ENCODE peak calls at places on chromosomes 11 and 22, in six cellular contexts. Z is SK-N-SH, V is GM23248, I is PC-9, Q is hepatocyte, W is MM.1S. H is an unnamed sample.

GRCh38 chr22:48506506-48507145 is 1321.0 kb downstream of the BRD1 start:
- DNase-seq in Z (no peak), V (no peak), I (no peak), Q (no peak), W (no peak), H (no peak)

GRCh38 chr22:50318698-50319411 is 8.0 kb downstream of the DENND6B start:
- DNase-seq in Z (peak; percentile 17), V (no peak), I (no peak), Q (peak; percentile 3), W (no peak), H (peak; percentile 93)

GRCh38 chr11:11605821-11606450 is 15.9 kb downstream of the GALNT18 start:
- DNase-seq in Z (no peak), V (no peak), I (no peak), Q (no peak), W (no peak), H (no peak)

GRCh38 chr11:119749006-119749565 is 20.1 kb upstream of the NECTIN1 start:
- DNase-seq in Z (no peak), V (no peak), I (no peak), Q (no peak), W (no peak), H (no peak)

GRCh38 chr22:25754527-25755202 is 12.7 kb downstream of the MYO18B start:
- DNase-seq in Z (no peak), V (peak; percentile 29), I (no peak), Q (no peak), W (no peak), H (no peak)

GRCh38 chr11:26048271-26048670 is 283.7 kb upstream of the ANO3 start:
- DNase-seq in Z (no peak), V (no peak), I (no peak), Q (no peak), W (no peak), H (no peak)

GRCh38 chr11:27926981-27927481 is 180.9 kb downstream of the KIF18A start:
- DNase-seq in Z (no peak), V (peak; percentile 90), I (peak; percentile 69), Q (no peak), W (no peak), H (no peak)

GRCh38 chr22:30205281-30206115 is 41.1 kb downstream of the LIF start:
- DNase-seq in Z (peak; percentile 48), V (peak; percentile 97), I (peak; percentile 91), Q (peak; percentile 72), W (no peak), H (no peak)

GRCh38 chr11:79845002-79845709 is 404.3 kb upstream of the TENM4 start:
- DNase-seq in Z (no peak), V (no peak), I (no peak), Q (no peak), W (no peak), H (no peak)

GRCh38 chr22:25564320-25564978 is at the start of gene GRK3:
- DNase-seq in Z (peak; percentile 95), V (peak; percentile 36), I (no peak), Q (peak; percentile 75), W (peak; percentile 64), H (peak; percentile 77)

GRCh38 chr11:607971-608659 is 7.6 kb downstream of the IRF7 start:
- DNase-seq in Z (no peak), V (no peak), I (no peak), Q (no peak), W (no peak), H (no peak)

GRCh38 chr11:603154-603553 is 12.6 kb downstream of the IRF7 start:
- DNase-seq in Z (no peak), V (no peak), I (no peak), Q (no peak), W (no peak), H (no peak)

GRCh38 chr11:607020-607780 is 8.6 kb downstream of the IRF7 start:
- DNase-seq in Z (no peak), V (no peak), I (no peak), Q (no peak), W (no peak), H (no peak)

GRCh38 chr11:606245-606644 is 9.5 kb downstream of the IRF7 start:
- DNase-seq in Z (peak; percentile 92), V (peak; percentile 68), I (no peak), Q (no peak), W (no peak), H (no peak)

GRCh38 chr11:605286-606129 is 10.2 kb downstream of the IRF7 start:
- DNase-seq in Z (no peak), V (no peak), I (no peak), Q (no peak), W (no peak), H (no peak)
- H3K27ac ChIP-seq in Z (peak overlapping the region; percentile 57), V (no peak overlapping the region), I (no peak overlapping the region), Q (no peak overlapping the region), W (no peak overlapping the region), H (no peak overlapping the region)

DNA sequence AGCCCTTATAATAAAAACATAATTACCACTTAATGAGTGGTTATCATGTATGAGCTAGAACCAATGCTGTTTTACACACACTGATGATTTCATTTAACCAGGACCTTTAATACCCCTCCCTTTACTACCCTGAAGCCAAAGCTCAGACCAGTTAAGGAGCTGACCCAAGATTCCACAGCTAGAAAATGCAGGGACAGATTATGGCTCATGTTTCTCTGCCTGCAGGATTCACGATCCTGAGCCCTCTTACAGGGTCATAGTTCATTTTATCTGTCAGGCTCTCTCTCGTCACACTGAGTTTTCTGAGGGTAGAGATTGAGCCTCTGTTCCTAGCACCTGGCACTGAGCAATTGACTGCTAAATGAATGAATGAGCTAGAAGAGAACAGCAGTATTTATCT is 27.4 kb downstream of the TUB start:
- DNase-seq in Z (no peak), V (no peak), I (no peak), Q (no peak), W (no peak), H (no peak)
- H3K9me2 ChIP-seq in Z (no peaks in the 10 kb centered on the region), V (no peaks in the 10 kb centered on the region), I (no peaks in the 10 kb centered on the region), Q (no peaks in the 10 kb centered on the region), W (no peaks in the 10 kb centered on the region), H (no peaks in the 10 kb centered on the region)

DNA sequence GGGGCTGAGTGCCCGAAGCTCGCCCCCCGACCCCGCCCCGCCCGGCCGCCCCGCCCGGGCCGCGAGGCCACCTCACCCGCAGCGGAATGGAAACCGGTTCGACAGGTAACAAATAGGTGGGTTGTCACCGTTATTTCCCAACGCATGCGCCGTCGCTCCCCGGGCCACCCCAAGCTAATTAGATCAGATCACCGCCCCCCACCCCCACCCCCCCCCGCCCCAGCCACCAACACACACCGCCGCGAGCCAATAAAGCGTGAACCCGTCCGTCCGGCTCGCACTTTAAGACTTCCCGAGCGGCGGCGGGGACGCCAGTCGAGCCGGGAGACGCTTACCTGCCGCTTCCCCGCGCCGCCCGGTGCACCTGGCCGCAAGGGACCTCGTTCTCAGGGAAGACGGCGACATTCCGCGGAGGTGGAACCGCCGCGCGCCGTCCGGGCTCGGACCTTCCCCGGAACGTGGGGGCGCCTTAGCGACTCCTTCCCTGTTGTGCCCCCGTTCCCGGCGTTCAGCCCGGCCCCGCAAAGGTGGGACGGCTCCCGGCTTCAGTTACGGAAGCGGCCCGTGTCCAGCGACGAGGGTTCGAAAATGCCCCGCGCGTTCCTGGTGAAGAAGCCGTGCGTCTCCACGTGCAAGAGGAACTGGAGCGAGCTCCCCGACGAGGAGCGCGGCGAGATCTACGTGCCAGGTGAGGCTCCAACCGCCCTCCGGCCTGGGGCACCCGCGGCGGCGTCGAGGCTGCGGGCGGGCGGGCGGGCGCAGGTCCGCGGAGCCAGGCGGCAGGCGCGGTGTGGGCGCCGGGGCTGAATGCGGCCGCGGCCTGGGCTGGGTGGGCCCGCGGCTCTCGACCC is at the start of gene OVOL1:
- DNase-seq in Z (peak; percentile 64), V (no peak), I (peak; percentile 87), Q (peak; percentile 90), W (no peak), H (no peak)
- H3K4me3 ChIP-seq in Z (no peak within 1 kb of the TSS), V (peak within 1 kb of the TSS; percentile 29), I (peak within 1 kb of the TSS; percentile 93), Q (peak within 1 kb of the TSS; percentile 79), W (no peak within 1 kb of the TSS), H (peak within 1 kb of the TSS; percentile 41)

DNA sequence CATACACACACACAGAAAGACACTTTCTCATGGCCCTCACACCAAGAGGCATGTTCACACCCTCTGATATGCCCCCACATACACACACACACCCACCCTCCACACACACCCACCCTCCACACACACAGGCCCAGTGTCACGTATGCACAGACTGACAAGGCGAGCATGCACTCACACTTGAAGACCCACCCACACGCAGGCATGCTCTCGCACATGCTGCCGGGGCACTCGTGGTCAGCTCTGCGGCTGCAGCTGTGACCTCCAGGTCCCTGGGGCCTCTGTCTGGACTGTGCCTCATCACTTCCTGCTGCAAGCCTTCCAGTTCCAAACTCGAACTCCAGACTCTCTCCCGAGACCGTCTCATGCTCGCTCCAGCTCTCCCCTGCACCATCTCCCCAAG is 9.6 kb downstream of the DCHS1 start:
- DNase-seq in Z (no peak), V (peak; percentile 86), I (no peak), Q (no peak), W (no peak), H (peak; percentile 18)
- H3K27ac ChIP-seq in Z (no peak overlapping the region), V (peak overlapping the region; percentile 39), I (no peak overlapping the region), Q (peak overlapping the region; percentile 98), W (no peak overlapping the region), H (peak overlapping the region; percentile 59)

GRCh38 chr11:4639931-4640330 is 2.7 kb downstream of the OR51D1 start:
- DNase-seq in Z (no peak), V (no peak), I (no peak), Q (no peak), W (no peak), H (no peak)
- H3K9me2 ChIP-seq in Z (no peaks in the 10 kb centered on the region), V (no peaks in the 10 kb centered on the region), I (no peaks in the 10 kb centered on the region), Q (no peaks in the 10 kb centered on the region), W (no peaks in the 10 kb centered on the region), H (no peaks in the 10 kb centered on the region)

GRCh38 chr11:86184728-86185127 is 59.8 kb upstream of the EED start:
- DNase-seq in Z (no peak), V (no peak), I (no peak), Q (no peak), W (no peak), H (no peak)

GRCh38 chr11:86182976-86183584 is 61.5 kb upstream of the EED start:
- DNase-seq in Z (no peak), V (no peak), I (peak; percentile 98), Q (peak; percentile 64), W (peak; percentile 97), H (peak; percentile 11)

GRCh38 chr11:86181379-86181778 is 63.2 kb upstream of the EED start:
- DNase-seq in Z (no peak), V (no peak), I (no peak), Q (no peak), W (no peak), H (no peak)

GRCh38 chr11:86185346-86185745 is 59.2 kb upstream of the EED start:
- DNase-seq in Z (no peak), V (no peak), I (no peak), Q (no peak), W (no peak), H (no peak)

GRCh38 chr11:86183694-86184093 is 60.9 kb upstream of the EED start:
- DNase-seq in Z (no peak), V (peak; percentile 65), I (peak; percentile 48), Q (peak; percentile 59), W (peak; percentile 31), H (no peak)
- H3K4me3 ChIP-seq in Z (no peak overlapping the region), V (no peak overlapping the region), I (peak overlapping the region; percentile 29), Q (no peak overlapping the region), W (peak overlapping the region; percentile 9), H (no peak overlapping the region)

GRCh38 chr22:21697866-21698265 is 32.1 kb downstream of the PPIL2 start:
- DNase-seq in Z (no peak), V (peak; percentile 63), I (no peak), Q (no peak), W (no peak), H (no peak)
- H3K27ac ChIP-seq in Z (peak overlapping the region; percentile 65), V (peak overlapping the region; percentile 22), I (no peak overlapping the region), Q (no peak overlapping the region), W (no peak overlapping the region), H (no peak overlapping the region)

H was measured in OCI-LY7.